ENCODE peak calls at places on chromosomes 11 and 22, in five cellular contexts. Z is colonic mucosa, Q is Peyer's patch, K is A549, X is AG04450. J is an unnamed sample.

GRCh38 chr11:35845860-35846259 is 98.0 kb upstream of the LDLRAD3 start:
- DNase-seq in Z (no peak), Q (no peak), K (no peak), X (no peak), J (no peak)

GRCh38 chr22:27110985-27111451 is 453.6 kb downstream of the MIAT start:
- DNase-seq in Z (no peak), Q (no peak), K (peak), X (no peak), J (peak)

GRCh38 chr11:83836883-83837654 is 550.9 kb upstream of the CCDC90B start:
- DNase-seq in Z (peak), Q (no peak), K (peak), X (no peak), J (peak)

GRCh38 chr11:3684787-3685186 is 13.6 kb upstream of the CHRNA10 start:
- DNase-seq in Z (no peak), Q (no peak), K (no peak), X (no peak), J (no peak)

GRCh38 chr22:19713228-19713627 is 1.1 kb upstream of the SEPTIN5 start:
- DNase-seq in Z (no peak), Q (no peak), K (no peak), X (no peak), J (no peak)

GRCh38 chr22:46187862-46188261 is 37.5 kb downstream of the PPARA start:
- DNase-seq in Z (no peak), Q (peak), K (no peak), X (no peak), J (no peak)

GRCh38 chr11:111395749-111396148 is 16.7 kb upstream of the POU2AF1 start:
- DNase-seq in Z (no peak), Q (no peak), K (no peak), X (no peak), J (no peak)

GRCh38 chr11:61577383-61578118 is 3.3 kb downstream of the SYT7 start:
- DNase-seq in Z (no peak), Q (no peak), K (no peak), X (no peak), J (no peak)

GRCh38 chr11:6238902-6239301 is at the start of gene CNGA4:
- DNase-seq in Z (no peak), Q (no peak), K (no peak), X (no peak), J (no peak)

GRCh38 chr11:2263012-2263565 is 7.3 kb downstream of the ASCL2 start:
- DNase-seq in Z (peak), Q (peak), K (no peak), X (no peak), J (no peak)

GRCh38 chr11:57349491-57350274 is 11.5 kb downstream of the P2RX3 start:
- DNase-seq in Z (peak), Q (peak), K (peak), X (no peak), J (peak)

GRCh38 chr11:76071090-76071489 is 135.2 kb downstream of the WNT11 start:
- DNase-seq in Z (no peak), Q (no peak), K (no peak), X (no peak), J (no peak)

GRCh38 chr11:67369801-67370284 is 3.6 kb downstream of the CLCF1 start:
- DNase-seq in Z (no peak), Q (no peak), K (no peak), X (no peak), J (no peak)

GRCh38 chr22:24969588-24970301 is 17.2 kb downstream of the KIAA1671 start:
- DNase-seq in Z (peak), Q (no peak), K (no peak), X (no peak), J (peak)

GRCh38 chr11:103110406-103110805 is 1.2 kb downstream of the DYNC2H1 start:
- DNase-seq in Z (no peak), Q (no peak), K (peak), X (no peak), J (no peak)

GRCh38 chr11:43687120-43687791 is 6.7 kb downstream of the HSD17B12 start:
- DNase-seq in Z (peak), Q (no peak), K (no peak), X (no peak), J (peak)

GRCh38 chr22:39234867-39235687 is 9.7 kb downstream of the PDGFB start:
- DNase-seq in Z (peak), Q (peak), K (no peak), X (no peak), J (no peak)

GRCh38 chr22:24965822-24966626 is 13.5 kb downstream of the KIAA1671 start:
- DNase-seq in Z (peak), Q (peak), K (no peak), X (no peak), J (no peak)

GRCh38 chr11:61486779-61487178 is 21.8 kb upstream of the LRRC10B start:
- DNase-seq in Z (no peak), Q (no peak), K (no peak), X (no peak), J (no peak)

GRCh38 chr11:129331217-129331616 is 44.4 kb upstream of the BARX2 start:
- DNase-seq in Z (peak), Q (peak), K (no peak), X (no peak), J (no peak)

GRCh38 chr22:18035740-18036139 is 11.4 kb upstream of the MICAL3 start:
- DNase-seq in Z (no peak), Q (no peak), K (peak), X (no peak), J (peak)

GRCh38 chr11:35943761-35944502 is at the start of gene LDLRAD3:
- DNase-seq in Z (peak), Q (peak), K (peak), X (peak), J (peak)

GRCh38 chr11:68680541-68681231 is 3.7 kb upstream of the GAL start:
- DNase-seq in Z (no peak), Q (no peak), K (no peak), X (no peak), J (no peak)

GRCh38 chr22:35480627-35481565 is 59.7 kb upstream of the RASD2 start:
- DNase-seq in Z (peak), Q (peak), K (no peak), X (no peak), J (no peak)

GRCh38 chr22:43148581-43148980 is 2.8 kb upstream of the TSPO start:
- DNase-seq in Z (no peak), Q (no peak), K (no peak), X (no peak), J (no peak)

GRCh38 chr11:95364324-95365295 is 133.6 kb upstream of the SESN3 start:
- DNase-seq in Z (no peak), Q (no peak), K (peak), X (no peak), J (no peak)

DNA sequence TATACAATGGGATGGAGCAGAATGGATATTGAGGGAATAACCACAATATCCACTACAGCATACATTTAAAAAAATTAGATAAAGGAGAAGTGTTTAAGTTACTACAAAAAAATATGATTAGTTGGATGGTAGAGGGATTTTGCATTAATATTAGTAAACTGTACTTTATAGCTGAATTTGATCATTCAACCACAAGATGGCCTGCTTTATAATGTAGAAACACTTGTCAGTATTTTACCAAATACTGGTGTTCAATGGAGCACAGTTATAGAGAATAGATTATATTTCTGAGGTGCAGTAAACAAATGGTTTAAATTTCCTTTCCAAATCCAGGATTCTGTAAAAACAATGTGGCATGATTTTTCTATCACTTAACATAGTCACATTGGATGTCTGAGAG is 818.8 kb upstream of the CHORDC1 start:
- DNase-seq in Z (no peak), Q (no peak), K (no peak), X (no peak), J (no peak)
- TF ChIP-seq CTCF in Z (no peak), Q (no peak), K (peak), X (peak), J (no peak)

GRCh38 chr11:78259777-78260470 is 71.2 kb downstream of the USP35 start:
- DNase-seq in Z (no peak), Q (no peak), K (no peak), X (no peak), J (no peak)

GRCh38 chr11:78261367-78261766 is 72.6 kb downstream of the USP35 start:
- DNase-seq in Z (no peak), Q (no peak), K (no peak), X (no peak), J (no peak)

GRCh38 chr11:78265326-78265725 is 76.6 kb downstream of the USP35 start:
- DNase-seq in Z (no peak), Q (no peak), K (no peak), X (no peak), J (no peak)

GRCh38 chr11:78261869-78262637 is 73.3 kb downstream of the USP35 start:
- DNase-seq in Z (no peak), Q (no peak), K (no peak), X (no peak), J (no peak)

GRCh38 chr11:78262710-78263109 is 74.0 kb downstream of the USP35 start:
- DNase-seq in Z (no peak), Q (no peak), K (no peak), X (no peak), J (no peak)
- H3K4me3 ChIP-seq in Z (no peak), Q (no peak), K (no peak), X (no peak), J (no peak)

GRCh38 chr22:45112136-45112879 is 51.4 kb upstream of the NUP50 start:
- DNase-seq in Z (no peak), Q (no peak), K (no peak), X (no peak), J (no peak)
- H3K27ac ChIP-seq in Z (no peak), Q (no peak), K (no peak), X (no peak), J (no peak)

GRCh38 chr11:11076276-11076675 is 218.4 kb upstream of the ZBED5 start:
- DNase-seq in Z (no peak), Q (no peak), K (no peak), X (no peak), J (no peak)

GRCh38 chr11:11076879-11077278 is 219.0 kb upstream of the ZBED5 start:
- DNase-seq in Z (no peak), Q (no peak), K (no peak), X (no peak), J (no peak)

GRCh38 chr11:11074686-11075370 is 217.0 kb upstream of the ZBED5 start:
- DNase-seq in Z (no peak), Q (no peak), K (no peak), X (no peak), J (no peak)

GRCh38 chr11:11073996-11074395 is 216.1 kb upstream of the ZBED5 start:
- DNase-seq in Z (no peak), Q (no peak), K (no peak), X (no peak), J (no peak)

DNA sequence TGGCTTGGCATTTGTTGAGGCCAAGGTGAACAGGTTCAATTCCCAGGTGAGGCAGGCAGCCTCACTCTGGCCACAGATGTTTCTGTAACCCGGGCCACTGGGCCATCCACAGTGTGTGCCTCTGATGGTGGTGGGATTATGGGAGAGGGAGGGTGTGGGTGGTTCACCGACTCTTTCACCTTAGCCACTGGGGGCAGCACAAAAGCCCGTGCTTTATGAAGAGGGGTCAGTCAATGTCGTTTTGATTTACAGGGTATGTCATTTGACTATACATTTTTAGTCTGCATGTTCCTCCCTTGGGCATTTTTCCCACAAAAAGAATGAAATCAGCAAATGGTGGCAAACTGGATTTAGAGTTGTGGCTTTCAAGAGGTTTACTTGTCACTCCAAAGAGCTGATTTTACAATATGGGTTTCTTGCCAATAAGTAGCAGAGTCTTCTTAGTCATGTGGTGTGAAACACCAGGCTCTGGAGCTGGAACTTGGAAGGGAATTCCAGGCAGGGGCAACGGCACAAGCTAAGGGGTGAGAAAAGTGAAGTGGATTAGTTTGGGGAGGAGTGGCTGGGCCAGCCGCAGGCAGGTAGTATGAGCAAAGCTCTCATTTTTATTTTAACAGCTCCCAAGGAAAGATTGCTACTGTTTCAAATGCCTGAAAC is 217.8 kb upstream of the ZBED5 start:
- DNase-seq in Z (no peak), Q (no peak), K (no peak), X (no peak), J (no peak)
- TF ChIP-seq CTCF in Z (no peak), Q (no peak), K (no peak), X (no peak), J (no peak)

GRCh38 chr11:123558536-123559315 is 95.7 kb downstream of the SCN3B start:
- DNase-seq in Z (no peak), Q (no peak), K (no peak), X (no peak), J (no peak)

GRCh38 chr11:123562166-123562565 is 92.3 kb downstream of the SCN3B start:
- DNase-seq in Z (no peak), Q (no peak), K (no peak), X (no peak), J (no peak)

GRCh38 chr11:123561046-123561781 is 93.2 kb downstream of the SCN3B start:
- DNase-seq in Z (no peak), Q (no peak), K (no peak), X (no peak), J (no peak)

GRCh38 chr11:123559418-123559817 is 95.0 kb downstream of the SCN3B start:
- DNase-seq in Z (no peak), Q (no peak), K (no peak), X (no peak), J (no peak)

GRCh38 chr11:123560001-123560400 is 94.4 kb downstream of the SCN3B start:
- DNase-seq in Z (no peak), Q (no peak), K (no peak), X (peak), J (no peak)
- H3K4me3 ChIP-seq in Z (peak), Q (no peak), K (no peak), X (peak), J (peak)

GRCh38 chr11:892106-892505 is 18.5 kb downstream of the CHID1 start:
- DNase-seq in Z (no peak), Q (no peak), K (no peak), X (no peak), J (no peak)
- H3K27ac ChIP-seq in Z (no peak), Q (no peak), K (no peak), X (no peak), J (no peak)

DNA sequence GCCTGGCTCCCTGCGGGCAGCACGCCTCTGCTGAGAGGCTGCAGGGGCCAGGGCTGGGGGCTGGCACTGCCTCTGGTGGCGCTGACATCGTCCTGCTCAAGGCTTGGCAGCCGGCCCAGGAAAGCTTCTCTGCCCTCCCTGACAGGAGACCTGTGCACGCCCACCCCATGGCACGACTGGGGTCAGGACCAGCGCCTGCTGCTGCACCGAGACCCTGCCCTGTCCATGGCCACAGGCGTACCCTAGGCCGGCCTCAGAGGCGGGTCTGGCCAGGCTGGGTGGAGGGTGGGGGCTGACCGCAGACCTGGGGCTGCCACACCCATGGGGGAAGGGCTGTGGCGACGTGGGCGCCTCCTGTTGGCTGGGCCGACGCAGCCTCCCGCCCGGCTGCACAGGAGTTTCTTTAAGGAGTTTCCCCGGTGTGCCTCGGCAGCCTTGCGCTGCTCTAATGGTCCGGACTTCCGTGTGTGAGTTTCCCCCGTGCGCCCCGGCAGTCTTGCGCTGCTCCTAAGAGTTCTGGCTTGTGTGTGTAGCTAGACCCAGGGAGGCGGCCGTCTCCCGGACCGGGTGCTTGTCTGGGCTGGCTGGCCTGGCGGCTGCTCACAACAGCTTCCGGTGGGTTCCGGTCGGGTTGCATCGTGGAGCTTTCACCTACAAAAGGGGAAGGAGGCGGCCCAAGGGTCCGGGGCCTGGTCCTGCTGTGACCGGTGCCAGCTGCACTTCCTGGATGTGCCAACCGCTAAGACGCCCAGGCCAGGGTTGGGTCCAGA is 4.7 kb downstream of the TRABD start:
- DNase-seq in Z (peak), Q (peak), K (peak), X (no peak), J (peak)
- TF ChIP-seq CTCF in Z (peak), Q (no peak), K (peak), X (peak), J (peak)

GRCh38 chr11:8258771-8259170 is 4.9 kb downstream of the LMO1 start:
- DNase-seq in Z (no peak), Q (peak), K (no peak), X (no peak), J (no peak)
- H3K4me3 ChIP-seq in Z (no peak), Q (no peak), K (no peak), X (no peak), J (no peak)

GRCh38 chr22:37517826-37518450 is 1.3 kb downstream of the CARD10 start:
- DNase-seq in Z (no peak), Q (peak), K (no peak), X (no peak), J (no peak)
- H3K27ac ChIP-seq in Z (peak), Q (no peak), K (peak), X (no peak), J (no peak)